ENCODE peak calls at places on chromosomes 6 and 20, in six cellular contexts. J is posterior vena cava; G is NCI-H146; I is right cardiac atrium; O is NCI-H2171 treated with DMSO at 0.1 percent for 48 hours; T is stimulated activated CD8-positive, alpha-beta memory T cell treated with anti-CD3 and anti-CD28 coated beads, Interleukin-4, amount 100 ng/mL, for 1 hour. Z is an unnamed sample.

GRCh38 chr6:45419574-45420082 is 41.9 kb upstream of the SUPT3H start:
- DNase-seq in J (peak; percentile 88), G (no peak), I (peak; percentile 16), O (peak; percentile 56), T (peak; percentile 36), Z (peak; percentile 27)

GRCh38 chr20:33019465-33020277 is 11.8 kb upstream of the BPIFB6 start:
- DNase-seq in J (no peak), G (no peak), I (no peak), O (no peak), T (no peak), Z (no peak)

GRCh38 chr20:38730167-38730988 is 6.1 kb downstream of the SLC32A1 start:
- DNase-seq in J (no peak), G (peak; percentile 22), I (no peak), O (peak; percentile 47), T (no peak), Z (no peak)

GRCh38 chr6:156778615-156779205 is 1.5 kb downstream of the ARID1B start:
- DNase-seq in J (peak; percentile 84), G (peak; percentile 83), I (peak; percentile 61), O (peak; percentile 50), T (peak; percentile 23), Z (peak; percentile 43)

GRCh38 chr6:105974981-105975380 is 111.2 kb upstream of the PRDM1 start:
- DNase-seq in J (no peak), G (no peak), I (no peak), O (no peak), T (no peak), Z (no peak)

GRCh38 chr6:12593720-12594540 is 122.6 kb upstream of the PHACTR1 start:
- DNase-seq in J (no peak), G (no peak), I (no peak), O (no peak), T (no peak), Z (no peak)

GRCh38 chr6:14622135-14622534 is 504.6 kb downstream of the CD83 start:
- DNase-seq in J (no peak), G (no peak), I (no peak), O (no peak), T (no peak), Z (no peak)

GRCh38 chr20:3414122-3414521 is 6.7 kb upstream of the DNAAF9 start:
- DNase-seq in J (no peak), G (no peak), I (no peak), O (no peak), T (no peak), Z (no peak)

GRCh38 chr20:37530696-37531095 is 3.0 kb upstream of the BLCAP start:
- DNase-seq in J (no peak), G (no peak), I (no peak), O (no peak), T (no peak), Z (no peak)

GRCh38 chr6:159762681-159763293 is 942 bp downstream of the ACAT2 start:
- DNase-seq in J (no peak), G (peak; percentile 58), I (no peak), O (no peak), T (no peak), Z (no peak)

GRCh38 chr6:136782021-136782770 is 10.1 kb downstream of the MAP3K5 start:
- DNase-seq in J (no peak), G (no peak), I (no peak), O (no peak), T (no peak), Z (peak; percentile 14)

GRCh38 chr20:40286991-40287531 is 402.0 kb downstream of the MAFB start:
- DNase-seq in J (peak; percentile 83), G (no peak), I (peak; percentile 73), O (peak; percentile 17), T (no peak), Z (peak; percentile 18)